ENCODE peak calls at places on chromosomes 4 and X, in five cellular contexts. G, H, O, J and I are unnamed samples.

GRCh38 chr4:141046255-141046654 is 87.0 kb downstream of the RNF150 start:
- DNase-seq in G (no peak), H (peak), O (no peak), J (no peak), I (peak)

GRCh38 chr4:105946771-105947170 is 51.5 kb downstream of the NPNT start:
- DNase-seq in G (no peak), H (no peak), O (no peak), J (no peak), I (no peak)

GRCh38 chrX:129945131-129945530 is 37.3 kb upstream of the BCORL1 start:
- DNase-seq in G (no peak), H (peak), O (no peak), J (no peak), I (peak)

GRCh38 chr4:150411527-150411926 is 170.4 kb upstream of the MAB21L2 start:
- DNase-seq in G (no peak), H (no peak), O (no peak), J (no peak), I (no peak)

GRCh38 chrX:5163663-5164062 is 1065.0 kb downstream of the NLGN4X start:
- DNase-seq in G (no peak), H (no peak), O (no peak), J (no peak), I (no peak)

GRCh38 chr4:142243250-142243649 is 602.9 kb downstream of the INPP4B start:
- DNase-seq in G (no peak), H (no peak), O (no peak), J (no peak), I (peak)

GRCh38 chr4:185235480-185236154 is 26.2 kb downstream of the SNX25 start:
- DNase-seq in G (no peak), H (peak), O (no peak), J (no peak), I (peak)

GRCh38 chr4:1234296-1234695 is 14.6 kb downstream of the CTBP1 start:
- DNase-seq in G (no peak), H (peak), O (no peak), J (peak), I (peak)

GRCh38 chr4:177569443-177569842 is 127.2 kb upstream of the AGA start:
- DNase-seq in G (no peak), H (peak), O (no peak), J (no peak), I (peak)

GRCh38 chr4:121764702-121765367 is at the start of gene SMIM43:
- DNase-seq in G (no peak), H (no peak), O (no peak), J (no peak), I (no peak)

GRCh38 chr4:87843936-87844335 is 11.2 kb downstream of the MEPE start:
- DNase-seq in G (no peak), H (peak), O (no peak), J (no peak), I (peak)

GRCh38 chrX:103918050-103918449 is 44.4 kb upstream of the TMSB15B start:
- DNase-seq in G (peak), H (peak), O (no peak), J (no peak), I (peak)

GRCh38 chr4:38150021-38150671 is 189.9 kb downstream of the PTTG2 start:
- DNase-seq in G (no peak), H (peak), O (no peak), J (no peak), I (peak)

GRCh38 chrX:46712733-46713132 is 46.2 kb downstream of the SLC9A7 start:
- DNase-seq in G (no peak), H (no peak), O (no peak), J (no peak), I (no peak)

GRCh38 chr4:122576261-122577188 is 44.3 kb downstream of the IL21 start:
- DNase-seq in G (peak), H (peak), O (no peak), J (no peak), I (peak)

GRCh38 chr4:121693450-121693849 is 3.3 kb downstream of the ANXA5 start:
- DNase-seq in G (no peak), H (peak), O (no peak), J (no peak), I (no peak)

GRCh38 chr4:52588771-52589591 is 70.1 kb downstream of the USP46 start:
- DNase-seq in G (no peak), H (peak), O (no peak), J (no peak), I (peak)

GRCh38 chr4:140281828-140282227 is 91.6 kb upstream of the SCOC start:
- DNase-seq in G (no peak), H (peak), O (no peak), J (no peak), I (peak)

GRCh38 chrX:103183912-103184311 is 31.0 kb upstream of the BEX4 start:
- DNase-seq in G (no peak), H (no peak), O (no peak), J (no peak), I (no peak)

GRCh38 chr4:10381146-10381545 is 76.1 kb downstream of the ZNF518B start:
- DNase-seq in G (no peak), H (no peak), O (no peak), J (no peak), I (no peak)

GRCh38 chr4:4981827-4982226 is 37.4 kb downstream of the CYTL1 start:
- DNase-seq in G (no peak), H (no peak), O (no peak), J (no peak), I (no peak)

GRCh38 chr4:113978561-113979156 is 788 bp downstream of the ARSJ start:
- DNase-seq in G (peak), H (peak), O (no peak), J (peak), I (no peak)

GRCh38 chrX:55135171-55135570 is 46.4 kb downstream of the PAGE2 start:
- DNase-seq in G (peak), H (peak), O (peak), J (no peak), I (peak)

GRCh38 chr4:90184560-90184959 is 57.4 kb downstream of the CCSER1 start:
- DNase-seq in G (no peak), H (no peak), O (no peak), J (no peak), I (no peak)

GRCh38 chrX:111361751-111362150 is 50.2 kb downstream of the DCX start:
- DNase-seq in G (no peak), H (no peak), O (no peak), J (no peak), I (no peak)

GRCh38 chrX:23883737-23884354 is 23.9 kb downstream of the APOO start:
- DNase-seq in G (peak), H (peak), O (no peak), J (no peak), I (peak)

GRCh38 chr4:24730256-24731001 is 64.9 kb upstream of the SOD3 start:
- DNase-seq in G (no peak), H (peak), O (no peak), J (peak), I (no peak)

GRCh38 chrX:110425222-110425621 is 66.6 kb downstream of the RTL9 start:
- DNase-seq in G (no peak), H (no peak), O (no peak), J (no peak), I (no peak)

GRCh38 chrX:134236690-134237362 is at the start of gene CCDC160:
- DNase-seq in G (peak), H (no peak), O (no peak), J (peak), I (peak)

GRCh38 chr4:108881190-108881589 is 118.3 kb upstream of the ETNPPL start:
- DNase-seq in G (no peak), H (peak), O (no peak), J (no peak), I (peak)

GRCh38 chrX:137574102-137574783 is 8.3 kb downstream of the ZIC3 start:
- DNase-seq in G (no peak), H (no peak), O (no peak), J (no peak), I (no peak)

GRCh38 chr4:76688737-76689078 is 209.2 kb downstream of the SOWAHB start:
- DNase-seq in G (no peak), H (peak), O (no peak), J (no peak), I (no peak)

GRCh38 chrX:418927-419729 is 32.4 kb upstream of the PPP2R3B start:
- DNase-seq in G (no peak), H (no peak), O (no peak), J (peak), I (no peak)

GRCh38 chrX:410296-410695 is 23.6 kb upstream of the PPP2R3B start:
- DNase-seq in G (no peak), H (no peak), O (no peak), J (no peak), I (no peak)

GRCh38 chrX:413322-414201 is 26.9 kb upstream of the PPP2R3B start:
- DNase-seq in G (no peak), H (peak), O (no peak), J (no peak), I (no peak)
- H3K4me3 ChIP-seq in G (no peak), H (peak), O (no peak), J (no peak), I (no peak)

GRCh38 chr4:139078926-139079325 is 63.3 kb downstream of the NOCT start:
- DNase-seq in G (no peak), H (no peak), O (no peak), J (no peak), I (no peak)

GRCh38 chr4:139084425-139085093 is 69.0 kb downstream of the NOCT start:
- DNase-seq in G (peak), H (no peak), O (no peak), J (no peak), I (no peak)

GRCh38 chr4:139082750-139083532 is 67.4 kb downstream of the NOCT start:
- DNase-seq in G (peak), H (peak), O (peak), J (peak), I (peak)

GRCh38 chr4:139085141-139085540 is 69.6 kb downstream of the NOCT start:
- DNase-seq in G (no peak), H (peak), O (no peak), J (no peak), I (peak)

DNA sequence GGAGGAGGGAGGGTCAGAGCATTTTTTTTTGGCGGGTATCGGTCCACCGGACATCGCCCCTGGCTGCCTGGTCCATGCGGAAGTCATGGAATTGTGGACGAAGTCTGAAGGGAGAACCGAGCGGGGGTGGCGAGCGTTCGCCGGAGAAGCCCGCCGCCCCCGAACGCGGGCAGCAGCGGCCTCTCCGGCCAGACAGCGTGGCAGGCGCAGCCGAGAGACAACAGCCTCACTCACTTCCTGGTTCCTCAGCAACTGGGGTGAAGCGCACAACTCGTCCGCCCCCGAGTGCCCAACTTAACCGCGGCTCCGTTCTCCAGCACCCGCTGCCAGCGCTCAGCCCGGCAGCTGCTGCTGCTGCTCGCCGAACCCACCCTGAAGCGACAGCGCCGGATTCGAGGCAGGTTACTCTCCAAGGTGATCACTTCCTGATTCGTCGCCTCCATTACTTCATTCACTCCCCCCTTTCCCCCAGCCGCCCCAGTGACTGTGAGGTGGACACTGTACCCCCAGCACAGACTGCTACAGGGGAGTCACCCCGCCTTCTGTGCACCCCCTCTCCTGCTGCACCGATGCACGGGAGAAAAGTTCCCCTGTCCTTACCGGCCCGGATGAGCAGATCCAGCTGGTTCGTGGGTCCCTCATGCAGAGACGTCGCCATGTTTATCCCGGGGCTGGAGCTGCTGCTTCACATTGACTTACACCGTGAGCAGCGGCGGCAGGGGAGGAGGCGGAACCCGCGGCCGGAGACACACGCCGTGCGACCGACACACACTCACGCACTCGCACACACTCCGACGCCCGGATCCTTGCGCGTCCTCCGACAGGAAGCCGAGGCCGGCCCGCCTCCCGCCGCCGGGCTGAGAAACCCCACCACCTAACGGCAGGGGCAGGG is 68.2 kb downstream of the NOCT start:
- DNase-seq in G (peak), H (peak), O (peak), J (peak), I (peak)
- TF ChIP-seq CTCF in G (no peak), H (peak), O (no peak), J (no peak), I (peak)

GRCh38 chrX:115894087-115894486 is 276.5 kb upstream of the AGTR2 start:
- DNase-seq in G (no peak), H (peak), O (no peak), J (no peak), I (peak)
- H3K4me3 ChIP-seq in G (no peak), H (no peak), O (no peak), J (no peak), I (no peak)

GRCh38 chr4:157819693-157820464 is 352.9 kb downstream of the GASK1B start:
- DNase-seq in G (no peak), H (no peak), O (no peak), J (peak), I (no peak)
- TF ChIP-seq CTCF in G (no peak), H (no peak), O (no peak), J (no peak), I (no peak)

GRCh38 chr4:183727482-183727881 is 68.4 kb downstream of the TRAPPC11 start:
- DNase-seq in G (no peak), H (no peak), O (no peak), J (no peak), I (no peak)
- H3K4me3 ChIP-seq in G (no peak), H (no peak), O (no peak), J (no peak), I (no peak)

GRCh38 chrX:145178268-145178667 is 69.0 kb upstream of the SPANXN1 start:
- DNase-seq in G (peak), H (no peak), O (no peak), J (no peak), I (no peak)
- TF ChIP-seq CTCF in G (no peak), H (no peak), O (peak), J (no peak), I (no peak)

GRCh38 chr4:171812377-171813194 is 618 bp upstream of the GALNTL6 start:
- DNase-seq in G (no peak), H (no peak), O (no peak), J (no peak), I (no peak)
- H3K4me3 ChIP-seq in G (peak), H (no peak), O (no peak), J (no peak), I (no peak)

GRCh38 chrX:38282044-38282443 is 45.3 kb downstream of the RPGR start:
- DNase-seq in G (no peak), H (no peak), O (no peak), J (no peak), I (no peak)
- TF ChIP-seq CTCF in G (peak), H (peak), O (peak), J (no peak), I (peak)

GRCh38 chr4:102427599-102427998 is 73.6 kb upstream of the NFKB1 start:
- DNase-seq in G (no peak), H (no peak), O (no peak), J (no peak), I (no peak)

GRCh38 chr4:102431608-102431961 is 69.6 kb upstream of the NFKB1 start:
- DNase-seq in G (no peak), H (no peak), O (no peak), J (no peak), I (no peak)

GRCh38 chr4:102430511-102430910 is 70.6 kb upstream of the NFKB1 start:
- DNase-seq in G (no peak), H (peak), O (no peak), J (no peak), I (peak)

DNA sequence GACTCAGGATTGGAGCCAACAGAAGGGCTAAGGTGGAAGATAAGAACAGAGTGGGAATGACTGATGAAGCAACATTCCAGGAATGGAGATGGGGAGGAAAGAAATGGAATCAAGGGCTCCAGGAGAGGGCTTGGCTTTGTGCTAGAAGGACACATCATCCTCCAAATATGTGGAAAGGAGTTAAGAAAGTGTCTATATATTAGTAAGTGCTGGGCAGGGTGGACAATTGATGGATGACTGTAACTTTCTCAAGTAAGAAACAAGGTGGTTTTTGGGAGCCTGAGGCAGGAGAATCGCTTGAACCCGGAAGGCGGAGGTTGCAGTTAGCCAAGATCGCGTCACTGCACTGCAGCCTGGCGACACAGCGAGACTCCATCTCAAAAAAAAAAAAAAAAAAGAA is 71.6 kb upstream of the NFKB1 start:
- DNase-seq in G (peak), H (peak), O (no peak), J (no peak), I (peak)
- H3K4me3 ChIP-seq in G (peak), H (no peak), O (no peak), J (no peak), I (peak)

DNA sequence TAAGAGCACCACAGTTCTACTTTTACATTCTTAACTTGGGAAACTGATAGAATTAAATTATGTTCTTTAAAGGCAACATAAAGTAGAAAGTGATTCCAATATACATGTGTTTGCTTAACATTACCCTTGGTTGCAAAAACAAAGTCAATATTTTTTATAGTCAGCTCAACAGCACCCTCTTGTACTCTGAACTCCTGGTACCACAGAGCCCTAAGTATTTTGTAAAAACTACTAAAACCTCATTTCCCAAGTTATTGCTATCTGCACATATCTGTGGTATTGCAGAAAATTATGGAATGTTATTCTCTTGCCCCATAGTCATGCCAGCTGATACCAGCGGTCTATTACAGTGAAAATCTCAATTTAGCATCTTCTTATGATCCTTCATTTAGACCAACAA is 2.9 kb downstream of the KIF4A start:
- DNase-seq in G (no peak), H (no peak), O (no peak), J (no peak), I (peak)
- TF ChIP-seq CTCF in G (no peak), H (no peak), O (no peak), J (no peak), I (no peak)